ENCODE peak calls at places on chromosomes 16 and 17, in four cellular contexts. R is cardiac muscle cell, H is heart right ventricle, C is DND-41. W is an unnamed sample.

GRCh38 chr17:76791053-76791980 is 53.4 kb downstream of the MFSD11 start:
- DNase-seq in R (peak; percentile 49), H (no peak), C (peak; percentile 92), W (no peak)

GRCh38 chr16:57471852-57472664 is 9.6 kb downstream of the POLR2C start:
- DNase-seq in R (no peak), H (no peak), C (no peak), W (no peak)

GRCh38 chr16:56005958-56006357 is 130.8 kb upstream of the CES5A start:
- DNase-seq in R (no peak), H (no peak), C (no peak), W (no peak)

GRCh38 chr16:83771306-83771942 is 36.4 kb upstream of the HSBP1 start:
- DNase-seq in R (peak; percentile 15), H (peak; percentile 77), C (no peak), W (no peak)

GRCh38 chr16:55508271-55508921 is 476 bp upstream of the LPCAT2 start:
- DNase-seq in R (no peak), H (no peak), C (no peak), W (no peak)

GRCh38 chr17:43983515-43984411 is 20.7 kb upstream of the NAGS start:
- DNase-seq in R (no peak), H (no peak), C (no peak), W (no peak)

GRCh38 chr16:79838860-79839259 is 238.3 kb upstream of the MAF start:
- DNase-seq in R (peak; percentile 31), H (no peak), C (no peak), W (no peak)

GRCh38 chr16:27901956-27902355 is 161.6 kb downstream of the GSG1L start:
- DNase-seq in R (no peak), H (no peak), C (no peak), W (no peak)

GRCh38 chr17:42853597-42853967 is 2.6 kb downstream of the AOC3 start:
- DNase-seq in R (no peak), H (no peak), C (no peak), W (no peak)

GRCh38 chr17:78112508-78113471 is 15.8 kb downstream of the TMC6 start:
- DNase-seq in R (peak; percentile 63), H (peak; percentile 77), C (peak; percentile 70), W (no peak)

GRCh38 chr16:65783709-65784474 is 582.6 kb upstream of the CDH5 start:
- DNase-seq in R (peak; percentile 36), H (no peak), C (no peak), W (no peak)

GRCh38 chr17:68182016-68182315 is 65.9 kb upstream of the AMZ2 start:
- DNase-seq in R (no peak), H (no peak), C (no peak), W (no peak)

GRCh38 chr16:75195811-75196790 is 10.9 kb downstream of the CTRB2 start:
- DNase-seq in R (no peak), H (no peak), C (no peak), W (no peak)

GRCh38 chr16:30377050-30377811 is 2.6 kb downstream of the MYL11 start:
- DNase-seq in R (no peak), H (no peak), C (no peak), W (no peak)

GRCh38 chr17:37301288-37301687 is 74.5 kb upstream of the C17orf78 start:
- DNase-seq in R (peak; percentile 54), H (no peak), C (no peak), W (no peak)

GRCh38 chr16:11130978-11131665 is 124.9 kb downstream of the SOCS1 start:
- DNase-seq in R (no peak), H (no peak), C (no peak), W (no peak)

GRCh38 chr16:89371386-89371785 is 119.0 kb downstream of the ANKRD11 start:
- DNase-seq in R (no peak), H (no peak), C (no peak), W (no peak)

GRCh38 chr16:69561901-69562300 is 3.9 kb upstream of the NFAT5 start:
- DNase-seq in R (no peak), H (no peak), C (no peak), W (no peak)

GRCh38 chr16:30499284-30499683 is 26.7 kb downstream of the ITGAL start:
- DNase-seq in R (no peak), H (no peak), C (no peak), W (no peak)

GRCh38 chr16:66486199-66486772 is 59.2 kb downstream of the BEAN1 start:
- DNase-seq in R (no peak), H (no peak), C (no peak), W (no peak)

GRCh38 chr17:73875346-73875745 is 231.1 kb upstream of the SDK2 start:
- DNase-seq in R (peak; percentile 5), H (no peak), C (no peak), W (no peak)

DNA sequence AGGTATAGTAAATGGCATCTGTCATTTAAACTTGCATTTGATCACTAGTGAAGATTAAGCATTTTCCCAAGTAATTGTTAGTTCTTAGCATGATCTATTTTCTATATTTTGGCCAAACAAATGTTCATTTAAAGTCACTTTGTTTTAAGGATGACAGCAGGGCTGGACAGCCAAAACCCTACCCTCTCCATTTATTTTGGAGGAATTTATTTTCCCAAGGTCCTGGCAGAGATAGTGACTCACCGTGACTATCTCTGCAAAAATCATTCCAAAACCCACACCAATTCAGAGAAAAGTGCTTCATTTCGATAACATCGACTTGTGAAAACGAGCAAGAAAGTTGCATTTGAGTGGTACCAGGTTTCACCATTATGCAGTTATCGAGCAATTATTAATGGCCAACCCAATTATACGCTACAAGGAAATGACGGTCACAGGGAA is 665 bp upstream of the AKAP1 start:
- DNase-seq in R (no peak), H (no peak), C (no peak), W (no peak)
- H3K4me1 ChIP-seq in R (peaks cover 19% of the 10 kb centered on the region), H (peaks cover 7% of the 10 kb centered on the region), C (peaks cover 35% of the 10 kb centered on the region), W (peaks cover 47% of the 10 kb centered on the region)

GRCh38 chr17:28348979-28349378 is 8.3 kb downstream of the POLDIP2 start:
- DNase-seq in R (no peak), H (no peak), C (no peak), W (no peak)

GRCh38 chr17:28346199-28346580 is 10.6 kb downstream of the TNFAIP1 start:
- DNase-seq in R (peak; percentile 25), H (no peak), C (no peak), W (no peak)

GRCh38 chr17:28347261-28347891 is 10.0 kb downstream of the POLDIP2 start:
- DNase-seq in R (peak; percentile 94), H (no peak), C (no peak), W (no peak)

GRCh38 chr17:28346746-28347246 is 10.5 kb downstream of the POLDIP2 start:
- DNase-seq in R (no peak), H (no peak), C (no peak), W (no peak)

DNA sequence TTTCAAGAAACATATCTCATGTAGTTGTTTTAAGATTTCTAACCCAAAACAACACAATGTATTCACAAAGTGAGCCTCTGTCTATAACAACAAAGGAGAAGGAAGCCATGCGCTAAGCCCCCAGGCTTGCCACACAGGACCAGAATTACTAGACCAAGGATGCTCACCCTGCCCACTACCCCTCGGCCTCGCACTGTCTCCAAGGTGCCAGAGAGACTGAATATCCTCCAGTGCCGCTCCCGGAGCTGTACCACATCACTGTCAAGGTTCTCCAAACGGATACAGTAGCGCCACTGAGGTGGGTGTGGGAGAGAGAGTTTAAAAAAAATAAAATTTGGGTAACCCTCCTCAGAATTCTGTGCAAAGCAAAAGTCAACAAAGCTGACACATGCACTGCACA is 7.1 kb downstream of the POLDIP2 start:
- DNase-seq in R (no peak), H (no peak), C (no peak), W (no peak)
- H3K36me3 ChIP-seq in R (peaks cover 69% of the 10 kb centered on the region), H (peaks cover 100% of the 10 kb centered on the region), C (peaks cover 94% of the 10 kb centered on the region), W (peaks cover 37% of the 10 kb centered on the region)

GRCh38 chr16:85529489-85530369 is 83.4 kb upstream of the GSE1 start:
- DNase-seq in R (no peak), H (peak; percentile 25), C (no peak), W (no peak)
- H3K4me1 ChIP-seq in R (peaks cover 67% of the 10 kb centered on the region), H (peaks cover 33% of the 10 kb centered on the region), C (no peaks in the 10 kb centered on the region), W (peaks cover 6% of the 10 kb centered on the region)

GRCh38 chr17:8490256-8491023 is 54.8 kb downstream of the NDEL1 start:
- DNase-seq in R (no peak), H (no peak), C (no peak), W (no peak)

GRCh38 chr17:8492121-8492520 is 56.4 kb downstream of the NDEL1 start:
- DNase-seq in R (no peak), H (no peak), C (no peak), W (no peak)

GRCh38 chr17:8488931-8489330 is 53.2 kb downstream of the NDEL1 start:
- DNase-seq in R (peak; percentile 94), H (peak; percentile 43), C (no peak), W (no peak)

GRCh38 chr17:8488491-8488890 is 52.8 kb downstream of the NDEL1 start:
- DNase-seq in R (no peak), H (no peak), C (no peak), W (no peak)

GRCh38 chr17:8489841-8490240 is 54.2 kb downstream of the NDEL1 start:
- DNase-seq in R (no peak), H (no peak), C (no peak), W (no peak)
- H3K36me3 ChIP-seq in R (peaks cover 72% of the 10 kb centered on the region), H (peaks cover 83% of the 10 kb centered on the region), C (peaks cover 97% of the 10 kb centered on the region), W (peaks cover 84% of the 10 kb centered on the region)

GRCh38 chr17:82243648-82244412 is 15.0 kb downstream of the SLC16A3 start:
- DNase-seq in R (peak; percentile 23), H (no peak), C (no peak), W (no peak)
- H3K4me1 ChIP-seq in R (peaks cover 41% of the 10 kb centered on the region), H (peaks cover 71% of the 10 kb centered on the region), C (no peaks in the 10 kb centered on the region), W (peaks cover 73% of the 10 kb centered on the region)